ENCODE peak calls at places on chromosomes 13 and 19, in nine cellular contexts. T is AG09309, G is IMR-90, W is GM10248, L is astrocyte of the cerebellum, B is stomach, Z is omental fat pad, J is AG09319, F is B cell. P is an unnamed sample.

GRCh38 chr13:78680064-78680463 is 21.1 kb upstream of the OBI1 start:
- DNase-seq in T (no peak), G (no peak), W (no peak), L (no peak), B (no peak), Z (no peak), J (no peak), F (no peak), P (no peak)

GRCh38 chr13:107459430-107459829 is 755.9 kb downstream of the LIG4 start:
- DNase-seq in T (peak; percentile 64), G (peak; percentile 85), W (no peak), L (peak; percentile 76), B (no peak), Z (no peak), J (no peak), F (no peak), P (no peak)

GRCh38 chr13:48653074-48654054 is at the start of gene CYSLTR2:
- DNase-seq in T (no peak), G (peak; percentile 13), W (no peak), L (peak; percentile 3), B (no peak), Z (no peak), J (no peak), F (peak; percentile 16), P (no peak)

GRCh38 chr19:48175578-48175977 is 5.1 kb downstream of the ZSWIM9 start:
- DNase-seq in T (no peak), G (no peak), W (no peak), L (no peak), B (no peak), Z (no peak), J (no peak), F (no peak), P (no peak)

GRCh38 chr19:12907166-12907565 is 11.9 kb downstream of the SYCE2 start:
- DNase-seq in T (no peak), G (no peak), W (no peak), L (no peak), B (peak; percentile 78), Z (no peak), J (no peak), F (no peak), P (no peak)

GRCh38 chr19:38409631-38410133 is 6.8 kb downstream of the FAM98C start:
- DNase-seq in T (no peak), G (peak; percentile 54), W (no peak), L (no peak), B (no peak), Z (no peak), J (no peak), F (no peak), P (no peak)

GRCh38 chr13:70183041-70183440 is 74.8 kb upstream of the KLHL1 start:
- DNase-seq in T (no peak), G (no peak), W (no peak), L (peak; percentile 13), B (no peak), Z (no peak), J (no peak), F (no peak), P (no peak)

GRCh38 chr13:24286624-24287023 is 22.8 kb upstream of the C1QTNF9 start:
- DNase-seq in T (no peak), G (no peak), W (no peak), L (no peak), B (peak; percentile 17), Z (no peak), J (no peak), F (no peak), P (no peak)

GRCh38 chr19:45090034-45090433 is 2.9 kb upstream of the PPP1R37 start:
- DNase-seq in T (no peak), G (no peak), W (no peak), L (no peak), B (no peak), Z (no peak), J (no peak), F (no peak), P (no peak)

GRCh38 chr13:49457221-49457620 is 13.1 kb downstream of the SETDB2 start:
- DNase-seq in T (no peak), G (peak; percentile 63), W (no peak), L (no peak), B (no peak), Z (no peak), J (peak; percentile 30), F (no peak), P (no peak)

GRCh38 chr19:33193864-33194362 is at the start of gene LRP3:
- DNase-seq in T (no peak), G (peak; percentile 11), W (no peak), L (no peak), B (peak; percentile 52), Z (no peak), J (no peak), F (no peak), P (peak; percentile 46)

GRCh38 chr13:69331245-69331644 is 776.4 kb upstream of the ATXN8OS start:
- DNase-seq in T (no peak), G (no peak), W (no peak), L (no peak), B (no peak), Z (no peak), J (no peak), F (no peak), P (no peak)

GRCh38 chr19:45667620-45668341 is at the start of gene GIPR:
- DNase-seq in T (no peak), G (peak; percentile 38), W (peak; percentile 79), L (no peak), B (peak; percentile 78), Z (no peak), J (no peak), F (peak; percentile 70), P (peak; percentile 76)

DNA sequence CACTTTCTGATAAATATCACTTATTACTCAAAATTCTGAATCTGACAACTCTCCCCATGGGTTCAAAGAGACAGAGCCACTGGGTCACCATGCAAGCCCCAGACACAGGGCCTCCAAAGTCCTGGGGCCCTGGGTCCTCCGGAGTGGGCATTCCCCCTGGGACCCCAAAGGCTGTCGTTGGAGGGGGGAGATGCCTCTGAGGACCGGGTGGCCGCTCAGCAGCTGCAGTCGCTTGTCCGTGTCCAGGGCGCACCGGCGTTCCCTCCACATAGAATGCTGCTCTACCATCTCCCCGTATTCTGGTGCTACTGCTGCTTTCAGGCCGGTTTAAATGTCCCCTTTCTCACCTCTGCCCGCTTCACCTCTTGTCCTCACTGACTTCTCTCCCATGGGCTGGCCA is 246.1 kb downstream of the TEX29 start:
- DNase-seq in T (no peak), G (no peak), W (no peak), L (no peak), B (no peak), Z (no peak), J (no peak), F (no peak), P (no peak)
- TF ChIP-seq CTCF in T (no peak), G (no peak), W (no peak), L (no peak), B (no peak), Z (no peak), J (no peak), F (no peak), P (no peak)

DNA sequence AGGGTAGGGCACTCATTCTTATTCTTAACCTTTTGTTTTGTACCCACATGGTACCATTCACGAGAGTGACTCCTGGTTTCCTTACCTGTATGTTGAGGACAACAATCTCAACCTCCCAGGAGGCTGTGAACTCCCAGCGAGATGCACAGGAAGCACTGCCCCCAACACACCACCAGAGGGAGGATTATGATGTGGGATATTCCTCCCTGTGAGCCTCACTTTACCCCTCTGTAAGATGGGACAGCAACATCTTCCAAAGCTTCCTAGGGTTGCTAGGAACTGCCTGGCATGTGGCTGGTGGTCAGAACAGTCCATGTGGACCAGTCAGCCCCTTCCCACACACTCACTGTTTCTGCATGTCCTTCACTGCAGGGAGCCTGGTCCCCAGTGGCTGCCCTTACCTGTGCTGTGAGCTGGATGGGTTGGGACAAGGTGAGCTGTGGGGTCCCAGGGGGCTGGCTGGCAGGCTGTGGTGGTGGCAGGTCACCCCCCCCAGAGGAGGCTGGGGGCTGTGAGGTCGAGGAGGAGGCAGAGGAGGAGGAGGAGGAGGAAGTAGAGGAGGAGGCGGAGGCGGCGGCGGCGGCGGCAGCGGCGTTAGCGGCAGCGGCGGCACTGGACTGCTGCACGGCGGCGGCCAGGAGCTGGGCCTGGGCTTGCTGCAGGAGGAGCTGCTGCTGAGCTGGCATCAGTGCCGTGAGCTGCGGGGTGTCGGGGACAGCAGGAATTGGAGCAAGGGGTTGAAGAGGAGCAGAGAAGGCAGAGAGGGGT is 15.8 kb downstream of the POU2F2 start:
- DNase-seq in T (no peak), G (no peak), W (no peak), L (no peak), B (no peak), Z (no peak), J (no peak), F (no peak), P (no peak)
- TF ChIP-seq CTCF in T (no peak), G (no peak), W (no peak), L (peak; percentile 8), B (no peak), Z (no peak), J (no peak), F (peak; percentile 33), P (no peak)

GRCh38 chr19:36010402-36010801 is 1.8 kb upstream of the SYNE4 start:
- DNase-seq in T (no peak), G (no peak), W (no peak), L (no peak), B (no peak), Z (no peak), J (no peak), F (no peak), P (no peak)

GRCh38 chr19:36008336-36008978 is at the start of gene SYNE4:
- DNase-seq in T (no peak), G (no peak), W (no peak), L (no peak), B (peak; percentile 78), Z (no peak), J (no peak), F (no peak), P (no peak)

GRCh38 chr19:36006955-36007354 is 1.7 kb downstream of the SYNE4 start:
- DNase-seq in T (no peak), G (no peak), W (no peak), L (no peak), B (no peak), Z (no peak), J (no peak), F (no peak), P (no peak)

GRCh38 chr19:36009633-36010379 is 1.2 kb upstream of the SYNE4 start:
- DNase-seq in T (no peak), G (no peak), W (no peak), L (no peak), B (no peak), Z (no peak), J (no peak), F (no peak), P (no peak)

DNA sequence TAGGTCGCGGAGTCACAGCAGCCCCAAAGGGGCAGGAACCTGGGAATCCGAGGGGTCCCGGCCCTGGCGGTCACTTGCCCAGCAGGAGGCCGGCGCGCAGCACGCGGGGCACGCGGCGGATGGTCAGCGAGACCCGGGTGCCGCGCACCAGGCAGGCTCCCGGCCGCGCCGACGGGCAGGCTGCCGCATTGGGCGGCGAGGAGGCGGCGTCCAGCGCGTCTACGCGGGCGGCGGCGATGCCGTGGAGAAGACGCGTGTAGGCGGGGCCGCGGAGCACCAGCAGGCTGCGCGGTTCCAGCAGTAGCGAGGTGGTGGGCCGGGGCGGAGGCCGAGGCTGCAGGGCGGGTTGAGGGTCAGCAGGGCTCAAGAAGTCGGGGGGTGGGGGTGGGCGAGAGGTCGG is 607 bp upstream of the SYNE4 start:
- DNase-seq in T (no peak), G (peak; percentile 48), W (peak; percentile 72), L (no peak), B (peak; percentile 72), Z (no peak), J (no peak), F (peak; percentile 76), P (peak; percentile 79)
- TF ChIP-seq CTCF in T (no peak), G (no peak), W (no peak), L (no peak), B (no peak), Z (no peak), J (no peak), F (no peak), P (no peak)

GRCh38 chr13:85806553-85807175 is 7.4 kb upstream of the SLITRK6 start:
- DNase-seq in T (no peak), G (peak; percentile 61), W (peak; percentile 6), L (peak; percentile 62), B (no peak), Z (no peak), J (peak; percentile 10), F (no peak), P (no peak)
- TF ChIP-seq CTCF in T (peak; percentile 39), G (peak; percentile 75), W (peak; percentile 40), L (peak; percentile 31), B (peak; percentile 46), Z (no peak), J (peak; percentile 40), F (peak; percentile 69), P (peak; percentile 59)